ENCODE peak calls at places on chromosomes 1 and 21, in four cellular contexts. E is heart left ventricle, V is NCI-H69, O is AG10803. G is an unnamed sample.

GRCh38 chr1:26225033-26225831 is 8.8 kb upstream of the CEP85 start:
- DNase-seq in E (peak; percentile 85), V (no peak), O (no peak), G (peak; percentile 76)

GRCh38 chr1:101995984-101996731 is 568 bp downstream of the OLFM3 start:
- DNase-seq in O (no peak), V (peak; percentile 73), E (no peak), G (peak; percentile 17)

GRCh38 chr1:108704501-108704900 is 8.2 kb upstream of the FNDC7 start:
- DNase-seq in O (peak; percentile 73), E (no peak), V (no peak), G (no peak)

GRCh38 chr1:180923024-180923841 is 10.5 kb downstream of the KIAA1614 start:
- DNase-seq in V (peak; percentile 72), O (peak; percentile 25), E (no peak), G (no peak)

GRCh38 chr21:28899744-28900143 is 92.9 kb downstream of the LTN1 start:
- DNase-seq in V (no peak), E (no peak), O (peak; percentile 71), G (no peak)

GRCh38 chr1:239909894-239910293 is 181.8 kb upstream of the FMN2 start:
- DNase-seq in V (no peak), O (peak; percentile 82), E (no peak), G (no peak)

GRCh38 chr1:169217621-169218020 is 111.1 kb downstream of the ATP1B1 start:
- DNase-seq in O (no peak), E (no peak), V (no peak), G (no peak)

GRCh38 chr1:20663969-20664715 is 3.0 kb upstream of the DDOST start:
- DNase-seq in E (no peak), O (no peak), V (no peak), G (no peak)

GRCh38 chr1:6127587-6128163 is 52.4 kb downstream of the CHD5 start:
- DNase-seq in O (peak; percentile 41), E (peak; percentile 90), V (peak; percentile 91), G (peak; percentile 83)

GRCh38 chr1:206010101-206010500 is 6.9 kb upstream of the RAB7B start:
- DNase-seq in V (no peak), O (no peak), E (no peak), G (no peak)

GRCh38 chr1:56773341-56774066 is 45.7 kb downstream of the FYB2 start:
- DNase-seq in O (peak; percentile 8), V (no peak), E (no peak), G (no peak)

GRCh38 chr1:20069932-20070331 is at the start of gene PLA2G5:
- DNase-seq in E (peak; percentile 89), V (no peak), O (peak; percentile 72), G (peak; percentile 68)

GRCh38 chr1:1179983-1180861 is 6.5 kb downstream of the TTLL10 start:
- DNase-seq in O (no peak), V (no peak), E (peak; percentile 61), G (no peak)

GRCh38 chr1:165257969-165258459 is 98.5 kb downstream of the LMX1A start:
- DNase-seq in V (peak; percentile 97), E (no peak), O (peak; percentile 60), G (peak; percentile 88)

GRCh38 chr21:43276811-43277210 is 108.0 kb downstream of the CRYAA start:
- DNase-seq in O (no peak), V (no peak), E (peak; percentile 38), G (no peak)

GRCh38 chr1:57770772-57771171 is 346.9 kb upstream of the DAB1 start:
- DNase-seq in O (no peak), V (no peak), E (no peak), G (no peak)

GRCh38 chr1:170927955-170928850 is 7.1 kb upstream of the MROH9 start:
- DNase-seq in E (no peak), V (no peak), O (no peak), G (no peak)

GRCh38 chr1:23427550-23427949 is 3.0 kb upstream of the TCEA3 start:
- DNase-seq in V (no peak), E (no peak), O (no peak), G (no peak)

GRCh38 chr1:16167331-16168143 is 11.7 kb upstream of the EPHA2 start:
- DNase-seq in O (no peak), V (peak; percentile 61), E (no peak), G (peak; percentile 62)

GRCh38 chr1:63683759-63684158 is 90.1 kb upstream of the ROR1 start:
- DNase-seq in O (no peak), V (peak; percentile 6), E (no peak), G (no peak)

GRCh38 chr21:46509760-46510159 is 51.1 kb downstream of the DIP2A start:
- DNase-seq in V (peak; percentile 69), O (peak; percentile 4), E (no peak), G (no peak)

GRCh38 chr1:27301582-27302199 is 20.3 kb upstream of the TMEM222 start:
- DNase-seq in E (no peak), O (no peak), V (peak; percentile 85), G (no peak)

GRCh38 chr21:38402795-38403194 is 95.5 kb downstream of the ERG start:
- DNase-seq in E (no peak), O (no peak), V (no peak), G (no peak)

GRCh38 chr1:202143011-202143767 is 1.3 kb downstream of the ARL8A start:
- DNase-seq in O (no peak), E (no peak), V (no peak), G (no peak)

GRCh38 chr1:24920155-24920925 is 9.7 kb downstream of the RUNX3 start:
- DNase-seq in O (peak; percentile 74), E (peak; percentile 47), V (no peak), G (no peak)

GRCh38 chr1:224090116-224090515 is 23.8 kb upstream of the FBXO28 start:
- DNase-seq in O (no peak), E (no peak), V (no peak), G (no peak)

GRCh38 chr1:148263128-148263905 is 111.2 kb upstream of the NBPF11 start:
- DNase-seq in O (peak; percentile 47), E (peak; percentile 59), V (peak; percentile 14), G (peak; percentile 85)

GRCh38 chr1:154729031-154729442 is 121.1 kb upstream of the ADAR start:
- DNase-seq in O (peak; percentile 53), V (peak; percentile 68), E (no peak), G (no peak)

GRCh38 chr1:91795601-91796389 is 90.2 kb downstream of the TGFBR3 start:
- DNase-seq in O (peak; percentile 73), V (no peak), E (no peak), G (no peak)

GRCh38 chr1:215083408-215083961 is 948 bp downstream of the KCNK2 start:
- DNase-seq in V (peak; percentile 55), E (no peak), O (peak; percentile 71), G (peak; percentile 23)

GRCh38 chr21:36542312-36543101 is 62.6 kb upstream of the CLDN14 start:
- DNase-seq in O (no peak), V (peak; percentile 17), E (no peak), G (no peak)

GRCh38 chr21:42854246-42855010 is 24.9 kb downstream of the WDR4 start:
- DNase-seq in V (no peak), E (no peak), O (no peak), G (no peak)

GRCh38 chr1:155003766-155004351 is 1.3 kb downstream of the ZBTB7B start:
- DNase-seq in O (peak; percentile 53), E (peak; percentile 86), V (peak; percentile 84), G (peak; percentile 73)

GRCh38 chr1:26857473-26857872 is 5.5 kb upstream of the SFN start:
- DNase-seq in E (no peak), O (no peak), V (no peak), G (no peak)

GRCh38 chr21:40179167-40179566 is 311.9 kb downstream of the PCP4 start:
- DNase-seq in V (no peak), O (no peak), E (no peak), G (no peak)

GRCh38 chr1:215079456-215079855 is 3.1 kb upstream of the KCNK2 start:
- DNase-seq in V (no peak), E (no peak), O (peak; percentile 57), G (no peak)

GRCh38 chr1:85311818-85312217 is 35.4 kb upstream of the BCL10 start:
- DNase-seq in V (no peak), O (no peak), E (no peak), G (no peak)

GRCh38 chr1:78676347-78676982 is 26.8 kb downstream of the IFI44 start:
- DNase-seq in V (peak; percentile 36), E (no peak), O (peak; percentile 74), G (peak; percentile 86)

GRCh38 chr1:208807446-208808117 is 563.4 kb upstream of the PLXNA2 start:
- DNase-seq in O (no peak), E (no peak), V (no peak), G (no peak)

G was measured in testis.